ENCODE peak calls at places on chromosomes 2 and 18, in five cellular contexts. A, D, B, M and V are unnamed samples. For H3K4me1, the result is how much of the 10 kb centered on the place peaks cover.

GRCh38 chr2:189657867-189658266 is 3.4 kb upstream of the ASNSD1 start:
- DNase-seq in A (no peak), D (peak), B (no peak), M (no peak), V (peak)

GRCh38 chr2:187642498-187642897 is 88.3 kb upstream of the TFPI start:
- DNase-seq in A (no peak), D (no peak), B (no peak), M (no peak), V (no peak)

GRCh38 chr2:114709936-114710850 is 267.8 kb downstream of the DPP10 start:
- DNase-seq in A (no peak), D (no peak), B (peak), M (no peak), V (no peak)

GRCh38 chr18:61738488-61738887 is 154.3 kb downstream of the RNF152 start:
- DNase-seq in A (no peak), D (no peak), B (no peak), M (no peak), V (no peak)

GRCh38 chr2:168698959-168699358 is 103.5 kb upstream of the NOSTRIN start:
- DNase-seq in A (no peak), D (no peak), B (no peak), M (no peak), V (no peak)

GRCh38 chr18:9804517-9805104 is 81.2 kb upstream of the TXNDC2 start:
- DNase-seq in A (no peak), D (no peak), B (no peak), M (no peak), V (no peak)

GRCh38 chr18:45664824-45665763 is 49.8 kb downstream of the SLC14A2 start:
- DNase-seq in A (no peak), D (peak), B (peak), M (peak), V (peak)

GRCh38 chr2:9644603-9645002 is 13.8 kb upstream of the YWHAQ start:
- DNase-seq in A (no peak), D (no peak), B (no peak), M (no peak), V (no peak)

GRCh38 chr18:11096411-11096810 is 53.0 kb downstream of the PIEZO2 start:
- DNase-seq in A (no peak), D (no peak), B (no peak), M (no peak), V (no peak)

GRCh38 chr2:218202266-218202665 is 14.7 kb upstream of the ARPC2 start:
- DNase-seq in A (no peak), D (no peak), B (no peak), M (no peak), V (no peak)

GRCh38 chr2:160390544-160391258 is 102.9 kb downstream of the RBMS1 start:
- DNase-seq in A (no peak), D (no peak), B (no peak), M (no peak), V (no peak)

GRCh38 chr2:160384791-160385190 is 108.8 kb downstream of the RBMS1 start:
- DNase-seq in A (no peak), D (no peak), B (no peak), M (no peak), V (no peak)

GRCh38 chr2:160388464-160389263 is 104.9 kb downstream of the RBMS1 start:
- DNase-seq in A (no peak), D (peak), B (no peak), M (no peak), V (peak)

GRCh38 chr2:160389875-160390274 is 103.7 kb downstream of the RBMS1 start:
- DNase-seq in A (no peak), D (no peak), B (no peak), M (no peak), V (no peak)

GRCh38 chr2:160387558-160388262 is 105.9 kb downstream of the RBMS1 start:
- DNase-seq in A (no peak), D (no peak), B (no peak), M (peak), V (no peak)
- H3K27ac ChIP-seq in A (no peak), D (no peak), B (no peak), M (peak), V (no peak)

GRCh38 chr2:136254681-136255080 is 136.7 kb upstream of the CXCR4 start:
- DNase-seq in A (no peak), D (no peak), B (no peak), M (no peak), V (no peak)
- H3K4me3 ChIP-seq in A (no peak), D (no peak), B (no peak), M (no peak), V (no peak)

DNA sequence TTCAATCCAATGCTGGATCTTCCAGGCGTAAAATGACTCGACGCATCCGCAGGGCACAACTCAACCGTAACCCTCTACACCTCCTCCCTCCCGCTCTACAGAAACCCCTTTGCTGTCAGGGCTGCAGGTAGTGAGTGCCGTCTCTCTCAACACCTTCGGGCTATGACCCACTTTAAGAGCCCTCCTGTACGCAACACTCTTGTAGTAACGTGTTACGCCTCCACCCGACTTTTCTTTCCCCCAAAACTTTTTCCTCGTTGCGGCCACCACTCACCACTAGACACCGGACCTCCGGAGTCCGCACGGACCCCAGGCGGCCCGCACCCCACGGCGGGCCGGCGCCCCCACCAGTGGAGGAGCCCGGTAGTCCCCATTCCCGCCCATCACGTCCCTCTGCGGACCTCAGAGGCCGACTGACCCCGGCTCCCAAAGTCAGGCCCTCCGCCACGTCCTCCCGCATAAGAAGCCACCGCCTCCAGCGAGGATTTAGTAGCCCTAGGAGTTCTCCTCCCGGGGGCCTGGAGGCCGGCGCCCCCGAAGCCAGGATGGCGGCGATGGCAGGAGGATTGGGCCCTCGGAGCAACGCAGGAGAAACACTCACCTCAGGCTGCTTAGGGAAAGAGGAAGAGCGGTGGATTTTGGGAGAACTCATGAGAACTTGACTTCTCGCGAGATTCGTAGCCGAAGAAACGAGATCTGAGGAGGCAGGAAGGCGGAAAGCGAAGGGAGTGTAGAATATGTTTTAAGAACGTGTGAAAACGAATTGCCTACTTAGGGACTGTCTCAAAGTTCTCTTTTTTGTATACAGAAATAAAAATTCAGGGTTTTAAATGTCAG is 5.0 kb upstream of the C18orf32 start:
- DNase-seq in A (peak), D (peak), B (peak), M (peak), V (peak)
- H3K4me1 ChIP-seq in A (under half), D (under half), B (under half), M (under half), V (under half)

GRCh38 chr2:47098953-47099352 is 56.2 kb downstream of the STPG4 start:
- DNase-seq in A (no peak), D (no peak), B (no peak), M (no peak), V (no peak)
- H3K27ac ChIP-seq in A (no peak), D (no peak), B (no peak), M (no peak), V (no peak)

GRCh38 chr2:79359419-79359818 is 153.4 kb upstream of the CTNNA2 start:
- DNase-seq in A (no peak), D (no peak), B (no peak), M (no peak), V (no peak)
- H3K4me3 ChIP-seq in A (no peak), D (no peak), B (no peak), M (no peak), V (no peak)

GRCh38 chr2:112244854-112245253 is 10.0 kb downstream of the ZC3H8 start:
- DNase-seq in A (no peak), D (no peak), B (no peak), M (no peak), V (no peak)
- H3K4me1 ChIP-seq in A (under half), D (under half), B (under half), M (under half), V (under half)

DNA sequence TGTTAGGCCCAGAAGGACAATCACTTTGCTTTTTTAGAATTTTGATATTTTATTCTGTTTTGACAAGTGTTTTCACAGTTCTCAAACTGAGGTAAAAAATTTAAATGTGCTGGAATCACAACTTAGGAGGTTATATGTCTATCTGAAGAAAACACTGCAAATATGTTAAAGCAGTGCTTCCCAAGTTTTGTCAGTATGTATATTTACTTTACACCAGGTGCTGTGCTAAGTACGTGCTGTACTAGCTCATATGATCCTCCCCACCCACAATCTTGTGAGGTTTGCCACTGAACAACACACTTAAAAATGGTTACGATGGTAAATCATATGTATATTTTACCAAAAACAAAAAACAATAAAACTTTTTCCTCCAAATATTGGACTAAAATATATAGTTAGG is 124.2 kb downstream of the CABYR start:
- DNase-seq in A (no peak), D (no peak), B (no peak), M (no peak), V (no peak)
- H3K27ac ChIP-seq in A (no peak), D (no peak), B (no peak), M (no peak), V (no peak)

DNA sequence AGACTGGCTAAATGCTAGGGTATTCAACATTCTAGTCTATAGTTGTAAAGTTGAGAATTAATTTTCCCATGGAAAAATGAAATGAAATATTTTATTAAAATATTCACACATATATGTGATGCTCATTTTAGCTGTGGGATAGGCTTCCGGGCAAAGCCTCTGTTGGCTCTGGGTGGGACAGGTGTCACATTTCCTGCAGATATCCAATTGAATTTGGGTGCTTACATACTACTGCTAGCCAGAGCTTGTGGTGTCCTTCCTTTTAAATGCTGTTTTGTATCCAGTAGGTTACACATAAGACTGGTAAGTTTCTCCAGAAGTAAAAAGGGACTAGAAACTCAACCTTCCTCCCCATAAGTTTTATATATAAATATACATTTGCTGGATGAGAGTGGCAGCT is 73.8 kb downstream of the RPRM start:
- DNase-seq in A (no peak), D (no peak), B (no peak), M (no peak), V (no peak)
- H3K4me3 ChIP-seq in A (no peak), D (no peak), B (no peak), M (no peak), V (no peak)

DNA sequence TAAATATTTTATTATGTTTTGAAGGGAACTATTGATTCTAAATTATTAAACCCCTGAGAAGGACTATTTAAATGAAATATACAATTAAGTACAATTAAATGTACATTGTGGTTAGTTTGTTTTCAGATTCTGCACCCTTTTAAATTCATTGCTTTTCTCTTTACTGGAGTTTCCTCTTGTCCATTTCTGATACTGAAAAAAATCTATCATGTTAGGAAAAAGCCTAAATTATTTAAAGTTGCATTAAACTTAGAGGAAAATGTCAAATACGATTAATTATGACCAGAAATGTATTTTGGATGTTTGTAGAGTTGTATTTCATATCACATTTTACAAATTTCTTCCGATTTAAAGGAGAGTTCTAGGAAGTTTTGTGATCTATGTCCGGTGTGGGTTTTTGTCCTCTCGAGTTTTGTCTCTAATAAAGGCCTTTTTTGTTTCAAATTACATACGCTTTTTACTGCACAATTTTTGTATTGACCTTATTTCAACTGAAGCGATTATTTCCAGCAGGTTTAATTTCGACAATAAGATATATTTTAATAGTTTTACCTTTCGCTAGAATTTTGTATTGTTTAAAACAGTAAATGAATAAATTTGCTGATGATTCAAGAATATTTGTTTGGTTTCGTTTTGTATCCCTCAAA is 3.2 kb upstream of the SATB2 start:
- DNase-seq in A (no peak), D (no peak), B (no peak), M (no peak), V (no peak)
- H3K4me1 ChIP-seq in A (under half), D (under half), B (under half), M (half or more), V (under half)